ENCODE peak calls at places on chromosome 14, in four cellular contexts. E is activated B cell treated with CpG ODN at 0.5 μM for 24 hours, X is osteocyte, T is fibroblast of mammary gland. P is an unnamed sample.

GRCh38 chr14:68502196-68502595 is 290.7 kb downstream of the ZFP36L1 start:
- DNase-seq in E (no peak), X (no peak), T (no peak), P (no peak)

GRCh38 chr14:85572021-85572420 is 42.1 kb downstream of the FLRT2 start:
- DNase-seq in E (no peak), X (no peak), T (no peak), P (no peak)

GRCh38 chr14:97442363-97442762 is 645.2 kb downstream of the VRK1 start:
- DNase-seq in E (no peak), X (no peak), T (no peak), P (no peak)

GRCh38 chr14:73251516-73252215 is 14.4 kb downstream of the PAPLN start:
- DNase-seq in E (no peak), X (no peak), T (no peak), P (no peak)

GRCh38 chr14:61659582-61659981 is 35.7 kb upstream of the HIF1A start:
- DNase-seq in E (no peak), X (no peak), T (peak; percentile 44), P (no peak)

GRCh38 chr14:91324606-91324950 is 80.1 kb upstream of the GPR68 start:
- DNase-seq in E (no peak), X (no peak), T (no peak), P (no peak)

GRCh38 chr14:36580856-36581831 is 1.3 kb downstream of the NKX2-8 start:
- DNase-seq in E (no peak), X (no peak), T (peak; percentile 30), P (no peak)

GRCh38 chr14:102891111-102891510 is 31.4 kb upstream of the AMN start:
- DNase-seq in E (no peak), X (no peak), T (no peak), P (no peak)

GRCh38 chr14:32085845-32086383 is 8.8 kb downstream of the ARHGAP5 start:
- DNase-seq in E (no peak), X (no peak), T (no peak), P (no peak)

GRCh38 chr14:60862283-60862682 is 118.6 kb downstream of the TRMT5 start:
- DNase-seq in E (no peak), X (no peak), T (peak; percentile 43), P (no peak)

GRCh38 chr14:29462772-29463171 is 464.9 kb downstream of the PRKD1 start:
- DNase-seq in E (no peak), X (no peak), T (no peak), P (no peak)

GRCh38 chr14:53338192-53338591 is 185.1 kb upstream of the DDHD1 start:
- DNase-seq in E (no peak), X (no peak), T (peak; percentile 53), P (no peak)

GRCh38 chr14:34912182-34912581 is 37.0 kb upstream of the BAZ1A start:
- DNase-seq in E (no peak), X (no peak), T (peak; percentile 12), P (no peak)

GRCh38 chr14:77275041-77275854 is 4.2 kb upstream of the NGB start:
- DNase-seq in E (no peak), X (no peak), T (no peak), P (no peak)
- TF ChIP-seq CTCF in E (no peak), X (no peak), T (no peak), P (no peak)

GRCh38 chr14:20866963-20867362 is 24.2 kb upstream of the RNASE3 start:
- DNase-seq in E (no peak), X (no peak), T (peak; percentile 16), P (no peak)
- TF ChIP-seq CTCF in E (no peak), X (peak; percentile 29), T (peak; percentile 51), P (peak; percentile 70)

DNA sequence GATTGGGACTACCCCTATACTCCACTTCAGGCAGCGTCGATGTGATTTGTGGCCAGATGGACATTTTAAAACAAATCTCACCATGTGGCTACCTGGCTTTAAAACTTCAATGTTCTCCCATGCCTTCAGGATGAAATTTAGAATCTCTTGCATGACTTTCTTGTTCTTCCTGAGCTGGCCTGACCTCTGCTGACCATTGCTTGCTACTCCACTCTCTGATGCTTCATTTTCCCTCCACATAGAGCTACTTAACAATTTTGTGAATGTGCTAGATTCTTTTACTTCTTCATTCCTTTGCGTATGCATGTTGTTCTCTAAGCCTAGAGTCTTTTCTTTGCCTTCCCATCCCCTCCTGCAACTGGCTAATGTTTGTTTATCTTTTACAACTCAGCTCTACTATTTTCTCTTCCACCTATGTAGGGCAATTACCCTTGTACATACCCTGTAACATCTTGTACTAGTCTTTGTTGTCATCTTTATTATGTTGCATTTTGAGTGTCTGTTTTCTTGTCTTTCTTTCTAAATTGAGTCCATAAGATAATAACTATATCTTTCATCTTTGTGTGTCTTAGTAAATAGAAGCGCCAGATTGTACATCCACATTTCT is 41.2 kb downstream of the YLPM1 start:
- DNase-seq in E (no peak), X (no peak), T (peak; percentile 74), P (no peak)
- TF ChIP-seq CTCF in E (no peak), X (peak; percentile 62), T (peak; percentile 72), P (peak; percentile 64)

DNA sequence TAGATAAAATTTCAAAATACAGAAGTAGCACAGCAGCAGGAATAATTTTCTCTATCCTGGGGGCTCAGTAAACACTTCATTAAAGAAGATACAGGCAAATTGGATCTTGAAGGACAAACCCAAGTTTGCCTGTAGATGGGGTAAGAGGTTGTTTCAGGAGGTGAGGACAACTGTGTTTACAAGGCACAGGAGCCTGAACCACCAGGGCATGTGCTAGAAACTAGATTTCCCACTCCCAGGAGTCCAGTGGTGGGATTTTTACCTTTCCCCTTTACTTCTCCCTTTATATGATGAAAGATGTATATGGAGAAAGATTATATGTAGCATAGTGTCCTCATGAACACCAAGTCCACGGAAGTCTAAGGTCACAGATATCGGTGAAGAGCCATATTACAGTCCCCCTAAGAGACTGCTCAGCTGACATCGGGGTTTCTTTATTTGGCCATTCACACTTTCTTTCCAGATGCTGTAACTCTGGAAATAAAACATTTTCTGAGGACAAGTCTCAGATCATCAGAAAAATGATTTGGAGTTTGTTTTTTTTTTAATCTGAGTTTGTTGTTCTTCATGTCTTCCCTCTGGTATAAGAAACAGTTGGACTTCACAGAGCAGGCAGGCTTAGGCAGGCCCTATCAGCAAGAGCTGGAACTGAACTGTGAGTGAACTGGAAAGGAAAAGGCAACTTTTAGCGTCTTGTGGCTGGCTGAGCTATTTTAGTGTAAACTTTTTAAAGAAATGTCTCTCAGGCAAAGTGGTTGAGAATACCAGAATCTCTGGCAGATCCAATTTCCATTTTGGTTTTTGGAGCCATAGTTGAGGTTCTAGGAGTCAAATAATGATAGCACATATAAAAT is 8.0 kb upstream of the EVL start:
- DNase-seq in E (no peak), X (no peak), T (peak; percentile 58), P (no peak)
- TF ChIP-seq CTCF in E (no peak), X (peak; percentile 35), T (peak; percentile 38), P (peak; percentile 28)

GRCh38 chr14:22471545-22472121 is 117.4 kb downstream of the DAD1 start:
- DNase-seq in E (no peak), X (no peak), T (peak; percentile 37), P (no peak)
- TF ChIP-seq CTCF in E (no peak), X (peak; percentile 63), T (peak; percentile 46), P (peak; percentile 70)

DNA sequence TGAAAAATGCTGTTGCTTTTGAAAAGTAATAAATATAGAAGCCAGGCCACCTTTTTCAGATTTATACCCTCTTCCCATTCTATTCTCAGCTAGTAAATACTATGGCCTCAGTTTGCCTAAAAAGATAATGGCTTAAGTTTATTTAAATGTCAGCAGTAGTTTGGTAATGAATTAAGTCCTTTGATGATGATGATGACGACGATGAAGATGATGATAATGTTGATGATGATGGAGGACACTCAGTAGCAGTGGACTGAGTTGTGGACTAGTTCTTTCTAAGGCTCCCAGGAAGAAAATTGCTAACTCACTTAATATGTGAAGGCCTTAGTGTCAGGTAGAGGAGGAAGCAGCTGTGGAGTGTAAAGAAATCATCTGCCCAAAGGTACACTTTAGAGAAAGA is 23.5 kb downstream of the SUSD6 start:
- DNase-seq in E (no peak), X (no peak), T (no peak), P (no peak)
- TF ChIP-seq CTCF in E (no peak), X (no peak), T (no peak), P (no peak)

GRCh38 chr14:89013698-89014569 is 189.5 kb downstream of the TTC8 start:
- DNase-seq in E (no peak), X (no peak), T (no peak), P (no peak)

GRCh38 chr14:89011727-89012271 is 187.3 kb downstream of the TTC8 start:
- DNase-seq in E (no peak), X (no peak), T (no peak), P (no peak)

GRCh38 chr14:89012272-89013097 is 188.0 kb downstream of the TTC8 start:
- DNase-seq in E (no peak), X (no peak), T (no peak), P (no peak)

GRCh38 chr14:89014570-89014847 is 190.1 kb downstream of the TTC8 start:
- DNase-seq in E (no peak), X (no peak), T (no peak), P (no peak)

GRCh38 chr14:89013098-89013504 is 188.7 kb downstream of the TTC8 start:
- DNase-seq in E (no peak), X (no peak), T (peak; percentile 51), P (no peak)
- TF ChIP-seq CTCF in E (no peak), X (peak; percentile 29), T (peak; percentile 46), P (peak; percentile 41)

DNA sequence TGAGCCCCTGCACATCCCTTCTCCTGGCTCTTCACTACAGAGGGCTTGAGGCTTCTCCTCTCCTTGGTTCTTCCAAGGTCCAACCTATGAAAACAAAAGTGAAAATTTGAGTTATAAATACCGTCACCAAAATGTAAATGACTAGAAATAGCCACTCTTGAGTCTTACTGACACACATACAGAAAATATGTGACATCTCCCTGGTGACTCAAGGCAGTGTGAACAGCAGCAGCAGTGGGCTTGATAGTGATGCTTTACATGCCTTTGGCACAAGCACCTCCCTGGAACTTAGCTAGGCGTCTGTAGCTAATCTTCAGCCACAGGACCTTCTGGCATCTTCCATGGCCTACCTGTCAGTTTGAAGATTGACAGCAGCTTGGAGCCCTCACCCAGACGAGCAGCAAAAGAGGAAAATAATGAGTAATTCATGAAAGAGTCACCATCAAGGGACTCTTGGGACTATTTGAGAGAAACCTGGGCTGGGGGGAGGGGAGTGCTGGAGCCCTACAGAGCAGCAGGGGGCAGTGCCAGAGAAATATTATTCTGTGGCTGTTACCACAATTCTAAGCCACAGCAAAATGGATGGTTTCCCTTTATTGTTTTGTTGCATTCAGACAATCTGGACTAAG is 158.0 kb downstream of the KCNK10 start:
- DNase-seq in E (no peak), X (peak; percentile 62), T (no peak), P (peak; percentile 22)
- TF ChIP-seq CTCF in E (no peak), X (no peak), T (no peak), P (no peak)